ENCODE peak calls at places on chromosomes 16 and 17, in five cellular contexts. G is IMR-90; W is astrocyte of the spinal cord; R is suprapubic skin; E is activated CD8-positive, alpha-beta T cell treated with anti-CD3 and anti-CD28 coated beads for 36 hours. X is an unnamed sample.

GRCh38 chr17:74873874-74874614 is 1.2 kb upstream of the FDXR start:
- DNase-seq in G (no peak), W (no peak), R (peak), E (no peak), X (no peak)

GRCh38 chr17:2192367-2193028 is 111.1 kb downstream of the SMG6 start:
- DNase-seq in G (peak), W (peak), R (no peak), E (peak), X (no peak)

GRCh38 chr17:78185981-78186688 is 717 bp downstream of the TK1 start:
- DNase-seq in G (no peak), W (no peak), R (no peak), E (no peak), X (no peak)

GRCh38 chr17:14515015-14515414 is 214.1 kb downstream of the HS3ST3B1 start:
- DNase-seq in G (no peak), W (no peak), R (no peak), E (no peak), X (no peak)

GRCh38 chr17:59737324-59737723 is 29.9 kb downstream of the VMP1 start:
- DNase-seq in G (no peak), W (no peak), R (no peak), E (no peak), X (no peak)

GRCh38 chr16:77558786-77559185 is 124.0 kb upstream of the ADAMTS18 start:
- DNase-seq in G (no peak), W (no peak), R (no peak), E (no peak), X (no peak)

GRCh38 chr16:8919934-8920465 is 37.8 kb downstream of the LITAFD start:
- DNase-seq in G (no peak), W (no peak), R (no peak), E (no peak), X (no peak)

GRCh38 chr16:25390761-25391160 is 133.1 kb upstream of the ZKSCAN2 start:
- DNase-seq in G (no peak), W (no peak), R (no peak), E (peak), X (no peak)

GRCh38 chr16:77637939-77638338 is 84.4 kb upstream of the NUDT7 start:
- DNase-seq in G (no peak), W (no peak), R (no peak), E (no peak), X (no peak)

GRCh38 chr16:23920446-23920845 is 84.7 kb downstream of the PRKCB start:
- DNase-seq in G (no peak), W (no peak), R (no peak), E (no peak), X (no peak)

GRCh38 chr17:81412490-81413093 is 17.3 kb downstream of the BAHCC1 start:
- DNase-seq in G (peak), W (no peak), R (no peak), E (peak), X (peak)

GRCh38 chr16:50444546-50444945 is 75.8 kb upstream of the BRD7 start:
- DNase-seq in G (no peak), W (no peak), R (no peak), E (no peak), X (no peak)

GRCh38 chr17:50056961-50057330 is 1.0 kb downstream of the ITGA3 start:
- DNase-seq in G (peak), W (peak), R (no peak), E (no peak), X (no peak)

GRCh38 chr16:88416686-88417085 is 33.9 kb downstream of the ZNF469 start:
- DNase-seq in G (no peak), W (no peak), R (no peak), E (no peak), X (no peak)

GRCh38 chr16:30581462-30581861 is 4.0 kb downstream of the ZNF785 start:
- DNase-seq in G (no peak), W (no peak), R (no peak), E (no peak), X (no peak)

GRCh38 chr16:30585022-30585399 is 486 bp downstream of the ZNF785 start:
- DNase-seq in G (no peak), W (no peak), R (no peak), E (peak), X (no peak)

GRCh38 chr16:30588651-30589050 is 3.2 kb upstream of the ZNF785 start:
- DNase-seq in G (no peak), W (no peak), R (no peak), E (no peak), X (no peak)

GRCh38 chr16:30582611-30583340 is 2.7 kb downstream of the ZNF785 start:
- DNase-seq in G (no peak), W (no peak), R (no peak), E (no peak), X (no peak)

DNA sequence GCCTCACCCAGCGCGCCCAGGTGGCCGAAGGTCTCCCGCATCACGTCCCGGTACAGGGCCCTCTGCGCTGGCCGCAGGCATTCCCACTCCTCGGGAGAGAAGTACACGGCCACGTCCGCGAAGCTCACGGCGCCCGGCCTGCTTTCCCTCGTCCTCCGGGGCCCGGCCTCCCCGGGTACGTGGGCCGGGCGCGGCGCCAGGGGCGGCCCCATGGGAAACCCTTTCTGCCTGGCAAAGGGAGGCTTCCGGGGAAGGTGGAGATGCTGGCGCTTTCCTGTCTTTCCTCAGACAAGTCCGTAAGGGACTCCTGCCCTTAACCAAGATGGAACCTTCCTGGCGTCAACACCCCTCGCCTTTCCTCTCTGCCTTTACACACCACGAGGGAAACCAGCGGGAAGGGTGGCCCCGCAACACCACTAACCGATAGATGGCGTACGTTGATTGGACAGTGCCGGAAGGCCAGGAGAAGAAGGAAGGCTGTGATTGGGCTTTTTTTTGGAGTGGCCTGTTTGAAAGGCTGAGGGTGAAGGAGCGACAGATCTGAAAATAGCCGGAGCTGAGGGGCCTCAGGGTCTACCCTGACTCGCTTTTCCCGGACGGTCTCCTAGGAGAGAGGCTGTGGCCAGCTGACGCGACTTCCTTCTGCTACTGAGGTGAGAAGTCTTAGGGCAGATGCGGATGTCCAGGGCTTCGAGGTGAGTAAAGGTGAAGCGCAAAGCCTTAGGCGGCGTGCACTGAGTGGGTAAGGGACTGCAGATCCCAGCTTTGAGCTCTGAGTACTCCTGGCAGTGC is at the start of gene ZNF785:
- DNase-seq in G (peak), W (peak), R (peak), E (peak), X (peak)
- TF ChIP-seq CTCF in G (peak), W (no peak), R (no peak), E (no peak), X (peak)

GRCh38 chr17:57737450-57737849 is 7.6 kb downstream of the CCDC182 start:
- DNase-seq in G (no peak), W (no peak), R (no peak), E (no peak), X (no peak)

GRCh38 chr17:57744195-57745170 is 616 bp downstream of the CCDC182 start:
- DNase-seq in G (no peak), W (no peak), R (no peak), E (no peak), X (no peak)

GRCh38 chr17:57739402-57740224 is 5.5 kb downstream of the CCDC182 start:
- DNase-seq in G (no peak), W (no peak), R (no peak), E (peak), X (peak)

GRCh38 chr17:57735707-57736106 is 9.4 kb downstream of the CCDC182 start:
- DNase-seq in G (no peak), W (no peak), R (no peak), E (peak), X (no peak)

DNA sequence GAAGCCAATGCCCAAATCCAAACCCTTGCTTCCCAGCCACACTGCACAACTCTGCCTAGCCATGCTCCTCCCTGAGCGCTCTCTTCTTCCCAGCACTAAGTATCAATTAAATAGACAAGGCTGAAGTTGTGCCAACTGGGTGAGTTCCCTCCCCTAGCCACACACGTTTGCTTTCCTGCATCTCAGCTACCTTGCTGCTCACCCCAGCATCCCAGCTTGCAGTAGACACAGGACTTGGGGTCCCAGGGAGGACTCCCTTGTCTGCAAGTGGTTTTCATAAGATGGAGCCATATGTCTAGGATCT is 4.9 kb downstream of the CCDC182 start:
- DNase-seq in G (no peak), W (no peak), R (no peak), E (no peak), X (no peak)
- TF ChIP-seq CTCF in G (no peak), W (no peak), R (no peak), E (peak), X (no peak)

GRCh38 chr16:175145-175949 is 1.1 kb upstream of the HBA1 start:
- DNase-seq in G (no peak), W (no peak), R (no peak), E (no peak), X (no peak)

GRCh38 chr16:177394-177822 is 928 bp downstream of the HBA1 start:
- DNase-seq in G (peak), W (no peak), R (no peak), E (no peak), X (no peak)

GRCh38 chr16:180101-180920 is at the start of gene HBQ1:
- DNase-seq in G (no peak), W (peak), R (no peak), E (peak), X (peak)

GRCh38 chr16:179431-179830 is 828 bp upstream of the HBQ1 start:
- DNase-seq in G (no peak), W (no peak), R (no peak), E (no peak), X (no peak)

DNA sequence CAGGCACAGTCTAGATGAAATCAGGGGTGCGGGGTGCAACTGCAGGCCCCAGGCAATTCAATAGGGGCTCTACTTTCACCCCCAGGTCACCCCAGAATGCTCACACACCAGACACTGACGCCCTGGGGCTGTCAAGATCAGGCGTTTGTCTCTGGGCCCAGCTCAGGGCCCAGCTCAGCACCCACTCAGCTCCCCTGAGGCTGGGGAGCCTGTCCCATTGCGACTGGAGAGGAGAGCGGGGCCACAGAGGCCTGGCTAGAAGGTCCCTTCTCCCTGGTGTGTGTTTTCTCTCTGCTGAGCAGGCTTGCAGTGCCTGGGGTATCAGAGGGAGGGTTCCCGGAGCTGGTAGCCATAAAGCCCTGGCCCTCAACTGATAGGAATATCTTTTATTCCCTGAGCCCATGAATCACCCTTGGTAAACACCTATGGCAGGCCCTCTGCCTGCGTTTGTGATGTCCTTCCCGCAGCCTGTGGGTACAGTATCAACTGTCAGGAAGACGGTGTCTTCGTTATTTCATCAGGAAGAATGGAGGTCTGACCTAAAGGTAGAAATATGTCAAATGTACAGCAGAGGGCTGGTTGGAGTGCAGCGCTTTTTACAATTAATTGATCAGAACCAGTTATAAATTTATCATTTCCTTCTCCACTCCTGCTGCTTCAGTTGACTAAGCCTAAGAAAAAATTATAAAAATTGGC is 1.6 kb downstream of the HBA1 start:
- DNase-seq in G (no peak), W (no peak), R (no peak), E (no peak), X (no peak)
- TF ChIP-seq CTCF in G (no peak), W (no peak), R (no peak), E (no peak), X (no peak)

DNA sequence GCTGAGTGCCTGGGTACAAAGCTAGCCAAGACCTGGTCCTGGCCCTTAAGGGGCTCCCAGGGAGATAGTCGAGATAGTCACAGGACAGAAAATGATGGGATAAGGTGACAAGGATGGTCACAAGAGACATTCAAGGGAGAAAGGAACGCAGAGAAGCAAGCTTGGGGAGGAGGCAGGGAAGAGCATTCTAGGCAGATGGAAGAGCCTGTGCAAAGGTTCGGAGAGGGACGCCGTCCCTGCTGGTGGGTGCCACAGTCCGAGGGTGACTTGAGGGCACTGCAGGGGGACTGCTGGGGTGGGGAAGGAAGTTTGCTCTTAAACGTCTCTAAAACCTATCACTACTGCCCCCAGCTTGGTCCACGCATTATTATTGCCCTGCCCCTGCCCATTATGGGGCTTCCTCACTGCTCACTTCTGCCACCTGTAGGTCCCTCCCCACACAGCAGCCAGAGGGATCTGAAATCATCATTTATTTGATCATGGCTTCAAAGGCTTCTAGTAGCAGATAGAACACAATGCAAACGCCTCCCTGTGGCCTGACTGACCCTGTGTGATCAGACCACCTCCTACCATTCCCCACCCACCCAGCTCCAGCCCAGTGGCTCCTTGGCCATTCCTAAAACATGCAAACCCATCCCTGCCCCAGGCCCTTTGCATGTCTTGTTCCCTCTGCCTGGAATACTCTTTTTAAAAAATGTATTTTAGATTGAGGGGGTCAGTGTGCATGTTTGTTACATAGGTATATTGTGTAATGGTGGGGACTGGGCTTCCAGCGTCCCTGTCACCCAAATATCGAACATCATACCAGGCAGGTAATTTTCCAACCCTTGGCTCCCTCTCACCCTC is 60.3 kb downstream of the RMI2 start:
- DNase-seq in G (peak), W (no peak), R (no peak), E (peak), X (peak)
- TF ChIP-seq CTCF in G (peak), W (peak), R (no peak), E (peak), X (peak)

GRCh38 chr16:27689711-27690110 is 139.8 kb downstream of the KATNIP start:
- DNase-seq in G (peak), W (peak), R (no peak), E (no peak), X (no peak)

GRCh38 chr16:27687605-27688004 is 137.7 kb downstream of the KATNIP start:
- DNase-seq in G (no peak), W (no peak), R (no peak), E (no peak), X (no peak)

GRCh38 chr16:27691717-27692116 is 141.8 kb downstream of the KATNIP start:
- DNase-seq in G (no peak), W (no peak), R (no peak), E (no peak), X (no peak)

GRCh38 chr16:27692576-27692975 is 142.6 kb downstream of the KATNIP start:
- DNase-seq in G (no peak), W (no peak), R (no peak), E (no peak), X (no peak)

GRCh38 chr16:27690604-27691003 is 140.7 kb downstream of the KATNIP start:
- DNase-seq in G (peak), W (peak), R (no peak), E (peak), X (peak)
- TF ChIP-seq CTCF in G (peak), W (peak), R (no peak), E (peak), X (peak)

DNA sequence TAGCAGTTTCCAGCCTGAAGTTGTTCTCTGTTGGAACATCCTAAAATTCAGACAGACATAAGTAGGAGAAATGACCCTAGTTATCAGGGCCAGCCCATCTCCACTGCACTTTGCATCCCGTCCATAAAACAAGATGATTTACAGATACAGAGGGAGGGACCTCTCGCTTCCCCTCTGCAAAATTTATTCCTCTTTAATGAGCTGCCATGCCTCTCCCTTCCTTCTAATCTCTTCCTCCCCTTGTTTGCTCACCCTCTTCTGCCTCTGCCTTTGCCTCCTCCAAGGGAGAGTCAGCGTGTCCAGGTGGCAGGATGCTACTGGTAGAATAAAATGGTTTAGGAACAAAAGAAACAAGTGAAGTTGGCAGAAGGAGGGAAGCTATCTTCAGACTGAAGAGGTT is 351.3 kb downstream of the SOX9 start:
- DNase-seq in G (no peak), W (no peak), R (no peak), E (no peak), X (no peak)
- TF ChIP-seq CTCF in G (no peak), W (no peak), R (no peak), E (no peak), X (no peak)

GRCh38 chr16:4244254-4244812 is 2.5 kb upstream of the SRL start:
- DNase-seq in G (peak), W (no peak), R (no peak), E (no peak), X (no peak)
- TF ChIP-seq CTCF in G (no peak), W (no peak), R (no peak), E (no peak), X (no peak)

DNA sequence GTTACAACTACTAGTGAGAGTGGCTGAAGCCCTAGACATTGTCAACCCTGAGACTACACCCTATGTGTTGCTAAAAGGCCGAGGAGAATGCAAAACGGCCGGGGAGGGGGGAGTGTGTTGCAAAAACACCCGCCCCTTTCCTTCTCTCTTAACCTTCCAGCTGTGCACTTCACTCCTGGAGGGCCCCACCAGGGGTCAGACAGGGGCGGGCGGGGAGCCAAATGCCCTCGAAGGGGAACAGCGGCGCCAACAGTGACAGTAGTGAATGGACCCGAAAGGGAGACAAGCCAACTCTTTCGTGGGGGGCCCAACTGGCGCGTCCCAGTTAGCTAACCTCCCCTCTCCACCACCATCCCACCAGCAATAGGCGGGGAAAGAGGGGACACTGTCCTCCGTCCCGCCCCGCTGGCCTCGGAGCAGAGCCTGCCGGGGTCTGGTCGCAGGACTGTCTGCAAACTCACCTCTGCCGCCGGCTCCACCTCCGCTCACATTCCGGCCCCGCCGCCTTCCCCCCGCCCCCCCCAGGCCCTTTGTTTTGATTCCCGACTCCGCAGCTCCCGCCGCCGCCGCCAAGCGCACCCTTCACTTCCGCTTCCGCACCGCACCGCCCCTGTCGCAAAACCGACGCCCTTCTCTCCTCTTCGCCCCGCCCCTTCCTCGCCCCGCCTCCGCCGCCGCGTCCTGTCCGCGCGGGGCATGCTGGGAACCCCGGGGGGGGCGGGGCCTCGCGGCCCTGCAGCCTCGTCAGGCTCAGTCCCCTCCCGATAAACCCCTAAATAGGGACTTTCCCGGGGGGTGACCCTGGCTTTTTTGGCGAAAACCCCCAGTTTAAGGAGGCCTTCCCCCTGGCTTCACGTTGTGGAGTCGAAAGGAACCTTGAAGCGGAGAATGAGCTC is at the start of gene MARF1:
- DNase-seq in G (peak), W (peak), R (peak), E (peak), X (peak)
- TF ChIP-seq CTCF in G (peak), W (peak), R (peak), E (peak), X (peak)